ENCODE peak calls at places on chromosome 11, in five cellular contexts. One of them, this sample, is unnamed.

GRCh38 chr11:96054870-96055705 is 131.2 kb upstream of the MTMR2 start:
- DNase-seq in endothelial cell: no peak
- DNase-seq in NCI-H1092: no peak
- DNase-seq in ELF-1: no peak
- DNase-seq in stimulated activated CD8-positive, alpha-beta memory T cell treated with anti-CD3 and anti-CD28 coated beads, Interleukin-4, amount 100 ng/mL, for 1 hour: no peak
- DNase-seq in this sample: no peak

GRCh38 chr11:57571631-57572030 is 4.2 kb upstream of the UBE2L6 start:
- DNase-seq in NCI-H1092: no peak
- DNase-seq in stimulated activated CD8-positive, alpha-beta memory T cell treated with anti-CD3 and anti-CD28 coated beads, Interleukin-4, amount 100 ng/mL, for 1 hour: no peak
- DNase-seq in endothelial cell: no peak
- DNase-seq in ELF-1: no peak
- DNase-seq in this sample: no peak

GRCh38 chr11:10375280-10376048 is 70.6 kb downstream of the ADM start:
- DNase-seq in ELF-1: peak
- DNase-seq in stimulated activated CD8-positive, alpha-beta memory T cell treated with anti-CD3 and anti-CD28 coated beads, Interleukin-4, amount 100 ng/mL, for 1 hour: no peak
- DNase-seq in NCI-H1092: no peak
- DNase-seq in endothelial cell: no peak
- DNase-seq in this sample: no peak

GRCh38 chr11:69642549-69642912 is 1.6 kb downstream of the CCND1 start:
- DNase-seq in endothelial cell: peak
- DNase-seq in NCI-H1092: no peak
- DNase-seq in ELF-1: no peak
- DNase-seq in stimulated activated CD8-positive, alpha-beta memory T cell treated with anti-CD3 and anti-CD28 coated beads, Interleukin-4, amount 100 ng/mL, for 1 hour: no peak
- DNase-seq in this sample: no peak

GRCh38 chr11:58923300-58923788 is 15.9 kb upstream of the GLYATL1 start:
- DNase-seq in NCI-H1092: no peak
- DNase-seq in endothelial cell: no peak
- DNase-seq in ELF-1: peak
- DNase-seq in stimulated activated CD8-positive, alpha-beta memory T cell treated with anti-CD3 and anti-CD28 coated beads, Interleukin-4, amount 100 ng/mL, for 1 hour: no peak
- DNase-seq in this sample: no peak

GRCh38 chr11:65611758-65612603 is 2.0 kb downstream of the MAP3K11 start:
- DNase-seq in endothelial cell: peak
- DNase-seq in ELF-1: no peak
- DNase-seq in NCI-H1092: no peak
- DNase-seq in stimulated activated CD8-positive, alpha-beta memory T cell treated with anti-CD3 and anti-CD28 coated beads, Interleukin-4, amount 100 ng/mL, for 1 hour: no peak
- DNase-seq in this sample: no peak

GRCh38 chr11:24253237-24253760 is 243.6 kb upstream of the LUZP2 start:
- DNase-seq in endothelial cell: no peak
- DNase-seq in NCI-H1092: no peak
- DNase-seq in ELF-1: no peak
- DNase-seq in stimulated activated CD8-positive, alpha-beta memory T cell treated with anti-CD3 and anti-CD28 coated beads, Interleukin-4, amount 100 ng/mL, for 1 hour: no peak
- DNase-seq in this sample: no peak

GRCh38 chr11:131579932-131580387 is 209.5 kb downstream of the NTM start:
- DNase-seq in ELF-1: peak
- DNase-seq in endothelial cell: peak
- DNase-seq in stimulated activated CD8-positive, alpha-beta memory T cell treated with anti-CD3 and anti-CD28 coated beads, Interleukin-4, amount 100 ng/mL, for 1 hour: no peak
- DNase-seq in NCI-H1092: no peak
- DNase-seq in this sample: no peak

GRCh38 chr11:20013346-20014066 is 146.8 kb downstream of the DBX1 start:
- DNase-seq in ELF-1: no peak
- DNase-seq in stimulated activated CD8-positive, alpha-beta memory T cell treated with anti-CD3 and anti-CD28 coated beads, Interleukin-4, amount 100 ng/mL, for 1 hour: no peak
- DNase-seq in NCI-H1092: peak
- DNase-seq in endothelial cell: no peak
- DNase-seq in this sample: no peak

GRCh38 chr11:69437876-69438205 is 43.6 kb upstream of the LINC01488 start:
- DNase-seq in NCI-H1092: no peak
- DNase-seq in ELF-1: no peak
- DNase-seq in endothelial cell: no peak
- DNase-seq in stimulated activated CD8-positive, alpha-beta memory T cell treated with anti-CD3 and anti-CD28 coated beads, Interleukin-4, amount 100 ng/mL, for 1 hour: no peak
- DNase-seq in this sample: no peak

GRCh38 chr11:17389205-17389956 is 922 bp upstream of the KCNJ11 start:
- DNase-seq in endothelial cell: peak
- DNase-seq in NCI-H1092: peak
- DNase-seq in stimulated activated CD8-positive, alpha-beta memory T cell treated with anti-CD3 and anti-CD28 coated beads, Interleukin-4, amount 100 ng/mL, for 1 hour: peak
- DNase-seq in ELF-1: peak
- DNase-seq in this sample: peak

GRCh38 chr11:116731821-116732739 is 40.7 kb downstream of the BUD13 start:
- DNase-seq in stimulated activated CD8-positive, alpha-beta memory T cell treated with anti-CD3 and anti-CD28 coated beads, Interleukin-4, amount 100 ng/mL, for 1 hour: no peak
- DNase-seq in NCI-H1092: no peak
- DNase-seq in ELF-1: peak
- DNase-seq in endothelial cell: no peak
- DNase-seq in this sample: no peak

GRCh38 chr11:64876226-64876750 is 2.1 kb downstream of the EHD1 start:
- DNase-seq in ELF-1: no peak
- DNase-seq in NCI-H1092: no peak
- DNase-seq in stimulated activated CD8-positive, alpha-beta memory T cell treated with anti-CD3 and anti-CD28 coated beads, Interleukin-4, amount 100 ng/mL, for 1 hour: no peak
- DNase-seq in endothelial cell: no peak
- DNase-seq in this sample: no peak

GRCh38 chr11:80586464-80586863 is 1145.6 kb upstream of the TENM4 start:
- DNase-seq in endothelial cell: no peak
- DNase-seq in stimulated activated CD8-positive, alpha-beta memory T cell treated with anti-CD3 and anti-CD28 coated beads, Interleukin-4, amount 100 ng/mL, for 1 hour: no peak
- DNase-seq in NCI-H1092: no peak
- DNase-seq in ELF-1: no peak
- DNase-seq in this sample: no peak

GRCh38 chr11:72637198-72637597 is 37.0 kb downstream of the PDE2A start:
- DNase-seq in ELF-1: no peak
- DNase-seq in stimulated activated CD8-positive, alpha-beta memory T cell treated with anti-CD3 and anti-CD28 coated beads, Interleukin-4, amount 100 ng/mL, for 1 hour: no peak
- DNase-seq in NCI-H1092: no peak
- DNase-seq in endothelial cell: no peak
- DNase-seq in this sample: no peak

GRCh38 chr11:118898400-118899295 is 15.0 kb downstream of the CXCR5 start:
- DNase-seq in stimulated activated CD8-positive, alpha-beta memory T cell treated with anti-CD3 and anti-CD28 coated beads, Interleukin-4, amount 100 ng/mL, for 1 hour: no peak
- DNase-seq in NCI-H1092: no peak
- DNase-seq in ELF-1: no peak
- DNase-seq in endothelial cell: no peak
- DNase-seq in this sample: no peak

GRCh38 chr11:34050967-34051348 is 573 bp upstream of the CAPRIN1 start:
- DNase-seq in stimulated activated CD8-positive, alpha-beta memory T cell treated with anti-CD3 and anti-CD28 coated beads, Interleukin-4, amount 100 ng/mL, for 1 hour: no peak
- DNase-seq in NCI-H1092: peak
- DNase-seq in ELF-1: no peak
- DNase-seq in endothelial cell: no peak
- DNase-seq in this sample: no peak

GRCh38 chr11:118415739-118416068 is 14.3 kb downstream of the ATP5MG start:
- DNase-seq in NCI-H1092: no peak
- DNase-seq in stimulated activated CD8-positive, alpha-beta memory T cell treated with anti-CD3 and anti-CD28 coated beads, Interleukin-4, amount 100 ng/mL, for 1 hour: no peak
- DNase-seq in ELF-1: peak
- DNase-seq in endothelial cell: no peak
- DNase-seq in this sample: no peak

GRCh38 chr11:129312741-129313587 is 62.7 kb upstream of the BARX2 start:
- DNase-seq in stimulated activated CD8-positive, alpha-beta memory T cell treated with anti-CD3 and anti-CD28 coated beads, Interleukin-4, amount 100 ng/mL, for 1 hour: no peak
- DNase-seq in NCI-H1092: no peak
- DNase-seq in endothelial cell: no peak
- DNase-seq in ELF-1: peak
- DNase-seq in this sample: no peak

GRCh38 chr11:96098511-96099241 is 174.8 kb upstream of the MTMR2 start:
- DNase-seq in endothelial cell: no peak
- DNase-seq in ELF-1: no peak
- DNase-seq in stimulated activated CD8-positive, alpha-beta memory T cell treated with anti-CD3 and anti-CD28 coated beads, Interleukin-4, amount 100 ng/mL, for 1 hour: no peak
- DNase-seq in NCI-H1092: no peak
- DNase-seq in this sample: no peak

GRCh38 chr11:31340903-31341572 is 28.5 kb downstream of the DCDC1 start:
- DNase-seq in endothelial cell: peak
- DNase-seq in stimulated activated CD8-positive, alpha-beta memory T cell treated with anti-CD3 and anti-CD28 coated beads, Interleukin-4, amount 100 ng/mL, for 1 hour: no peak
- DNase-seq in NCI-H1092: no peak
- DNase-seq in ELF-1: peak
- DNase-seq in this sample: no peak

GRCh38 chr11:118634435-118635236 is 27.2 kb downstream of the PHLDB1 start:
- DNase-seq in stimulated activated CD8-positive, alpha-beta memory T cell treated with anti-CD3 and anti-CD28 coated beads, Interleukin-4, amount 100 ng/mL, for 1 hour: no peak
- DNase-seq in NCI-H1092: peak
- DNase-seq in ELF-1: peak
- DNase-seq in endothelial cell: peak
- DNase-seq in this sample: peak

GRCh38 chr11:657691-658126 is 20.6 kb downstream of the DRD4 start:
- DNase-seq in NCI-H1092: no peak
- DNase-seq in ELF-1: no peak
- DNase-seq in endothelial cell: no peak
- DNase-seq in stimulated activated CD8-positive, alpha-beta memory T cell treated with anti-CD3 and anti-CD28 coated beads, Interleukin-4, amount 100 ng/mL, for 1 hour: no peak
- DNase-seq in this sample: no peak

GRCh38 chr11:19679952-19680823 is 32.4 kb upstream of the NAV2 start:
- DNase-seq in ELF-1: peak
- DNase-seq in stimulated activated CD8-positive, alpha-beta memory T cell treated with anti-CD3 and anti-CD28 coated beads, Interleukin-4, amount 100 ng/mL, for 1 hour: no peak
- DNase-seq in NCI-H1092: no peak
- DNase-seq in endothelial cell: no peak
- DNase-seq in this sample: no peak

GRCh38 chr11:92739020-92739419 is 230.4 kb upstream of the MTNR1B start:
- DNase-seq in NCI-H1092: no peak
- DNase-seq in stimulated activated CD8-positive, alpha-beta memory T cell treated with anti-CD3 and anti-CD28 coated beads, Interleukin-4, amount 100 ng/mL, for 1 hour: no peak
- DNase-seq in endothelial cell: no peak
- DNase-seq in ELF-1: no peak
- DNase-seq in this sample: no peak

GRCh38 chr11:119338318-119338890 is 2.3 kb downstream of the C1QTNF5 start:
- DNase-seq in ELF-1: peak
- DNase-seq in endothelial cell: peak
- DNase-seq in stimulated activated CD8-positive, alpha-beta memory T cell treated with anti-CD3 and anti-CD28 coated beads, Interleukin-4, amount 100 ng/mL, for 1 hour: no peak
- DNase-seq in NCI-H1092: peak
- DNase-seq in this sample: no peak

GRCh38 chr11:27281740-27282139 is 81.3 kb downstream of the CCDC34 start:
- DNase-seq in stimulated activated CD8-positive, alpha-beta memory T cell treated with anti-CD3 and anti-CD28 coated beads, Interleukin-4, amount 100 ng/mL, for 1 hour: no peak
- DNase-seq in ELF-1: no peak
- DNase-seq in endothelial cell: no peak
- DNase-seq in NCI-H1092: no peak
- DNase-seq in this sample: no peak

GRCh38 chr11:72411623-72412532 is 22.5 kb downstream of the CLPB start:
- DNase-seq in ELF-1: peak
- DNase-seq in endothelial cell: no peak
- DNase-seq in NCI-H1092: no peak
- DNase-seq in stimulated activated CD8-positive, alpha-beta memory T cell treated with anti-CD3 and anti-CD28 coated beads, Interleukin-4, amount 100 ng/mL, for 1 hour: no peak
- DNase-seq in this sample: peak

GRCh38 chr11:130738618-130739017 is 177.7 kb downstream of the SNX19 start:
- DNase-seq in stimulated activated CD8-positive, alpha-beta memory T cell treated with anti-CD3 and anti-CD28 coated beads, Interleukin-4, amount 100 ng/mL, for 1 hour: no peak
- DNase-seq in NCI-H1092: no peak
- DNase-seq in endothelial cell: no peak
- DNase-seq in ELF-1: no peak
- DNase-seq in this sample: no peak

GRCh38 chr11:114271316-114271715 is 24.9 kb upstream of the NNMT start:
- DNase-seq in ELF-1: no peak
- DNase-seq in stimulated activated CD8-positive, alpha-beta memory T cell treated with anti-CD3 and anti-CD28 coated beads, Interleukin-4, amount 100 ng/mL, for 1 hour: no peak
- DNase-seq in endothelial cell: no peak
- DNase-seq in NCI-H1092: no peak
- DNase-seq in this sample: no peak

GRCh38 chr11:79040348-79040747 is 400.5 kb downstream of the TENM4 start:
- DNase-seq in NCI-H1092: no peak
- DNase-seq in stimulated activated CD8-positive, alpha-beta memory T cell treated with anti-CD3 and anti-CD28 coated beads, Interleukin-4, amount 100 ng/mL, for 1 hour: no peak
- DNase-seq in endothelial cell: no peak
- DNase-seq in ELF-1: no peak
- DNase-seq in this sample: no peak

GRCh38 chr11:31687861-31688260 is 123.3 kb downstream of the PAX6 start:
- DNase-seq in stimulated activated CD8-positive, alpha-beta memory T cell treated with anti-CD3 and anti-CD28 coated beads, Interleukin-4, amount 100 ng/mL, for 1 hour: no peak
- DNase-seq in ELF-1: no peak
- DNase-seq in endothelial cell: no peak
- DNase-seq in NCI-H1092: no peak
- DNase-seq in this sample: peak

GRCh38 chr11:12731841-12732336 is 57.7 kb downstream of the TEAD1 start:
- DNase-seq in ELF-1: no peak
- DNase-seq in NCI-H1092: no peak
- DNase-seq in stimulated activated CD8-positive, alpha-beta memory T cell treated with anti-CD3 and anti-CD28 coated beads, Interleukin-4, amount 100 ng/mL, for 1 hour: no peak
- DNase-seq in endothelial cell: no peak
- DNase-seq in this sample: no peak

GRCh38 chr11:64196616-64197015 is 9.9 kb upstream of the FERMT3 start:
- DNase-seq in stimulated activated CD8-positive, alpha-beta memory T cell treated with anti-CD3 and anti-CD28 coated beads, Interleukin-4, amount 100 ng/mL, for 1 hour: no peak
- DNase-seq in ELF-1: no peak
- DNase-seq in NCI-H1092: no peak
- DNase-seq in endothelial cell: no peak
- DNase-seq in this sample: no peak

This sample was measured in cerebellar nuclear complex.